ENCODE peak calls at places on chromosomes 7 and 10, in ten cellular contexts. One of them, this sample, is unnamed.

GRCh38 chr10:5971886-5972285 is 5.5 kb downstream of the IL15RA start:
- DNase-seq in renal cortical epithelial cell: no peak
- DNase-seq in NCI-H1417: no peak
- DNase-seq in GM04504: no peak
- DNase-seq in NCI-H1105: no peak
- DNase-seq in central memory CD4-positive, alpha-beta T cell: no peak
- DNase-seq in BJ: no peak
- DNase-seq in activated T-helper 1 cell treated with anti-CD3 and anti-CD28 coated beads, Interleukin-2, amount 50 U/mL, for 16 hours: no peak
- DNase-seq in tibial nerve: no peak
- DNase-seq in aorta: no peak
- DNase-seq in this sample: no peak

GRCh38 chr7:26444554-26444953 is 152.9 kb downstream of the SNX10 start:
- DNase-seq in NCI-H1417: no peak
- DNase-seq in aorta: no peak
- DNase-seq in tibial nerve: no peak
- DNase-seq in BJ: no peak
- DNase-seq in activated T-helper 1 cell treated with anti-CD3 and anti-CD28 coated beads, Interleukin-2, amount 50 U/mL, for 16 hours: no peak
- DNase-seq in NCI-H1105: no peak
- DNase-seq in GM04504: no peak
- DNase-seq in central memory CD4-positive, alpha-beta T cell: no peak
- DNase-seq in renal cortical epithelial cell: no peak
- DNase-seq in this sample: no peak

GRCh38 chr7:120869700-120870099 is 11.8 kb upstream of the TSPAN12 start:
- DNase-seq in renal cortical epithelial cell: no peak
- DNase-seq in central memory CD4-positive, alpha-beta T cell: no peak
- DNase-seq in BJ: no peak
- DNase-seq in NCI-H1105: no peak
- DNase-seq in NCI-H1417: no peak
- DNase-seq in activated T-helper 1 cell treated with anti-CD3 and anti-CD28 coated beads, Interleukin-2, amount 50 U/mL, for 16 hours: no peak
- DNase-seq in GM04504: no peak
- DNase-seq in tibial nerve: no peak
- DNase-seq in aorta: no peak
- DNase-seq in this sample: no peak

GRCh38 chr7:81457858-81458522 is 311.9 kb downstream of the HGF start:
- DNase-seq in NCI-H1417: no peak
- DNase-seq in activated T-helper 1 cell treated with anti-CD3 and anti-CD28 coated beads, Interleukin-2, amount 50 U/mL, for 16 hours: no peak
- DNase-seq in renal cortical epithelial cell: peak
- DNase-seq in GM04504: no peak
- DNase-seq in BJ: no peak
- DNase-seq in aorta: no peak
- DNase-seq in central memory CD4-positive, alpha-beta T cell: no peak
- DNase-seq in tibial nerve: no peak
- DNase-seq in NCI-H1105: peak
- DNase-seq in this sample: no peak

GRCh38 chr7:156000601-156001396 is 188.5 kb upstream of the SHH start:
- DNase-seq in NCI-H1105: no peak
- DNase-seq in renal cortical epithelial cell: no peak
- DNase-seq in BJ: no peak
- DNase-seq in tibial nerve: no peak
- DNase-seq in central memory CD4-positive, alpha-beta T cell: no peak
- DNase-seq in aorta: no peak
- DNase-seq in NCI-H1417: no peak
- DNase-seq in GM04504: no peak
- DNase-seq in activated T-helper 1 cell treated with anti-CD3 and anti-CD28 coated beads, Interleukin-2, amount 50 U/mL, for 16 hours: no peak
- DNase-seq in this sample: peak

GRCh38 chr10:31272841-31273240 is 46.2 kb upstream of the ZEB1 start:
- DNase-seq in GM04504: no peak
- DNase-seq in renal cortical epithelial cell: no peak
- DNase-seq in activated T-helper 1 cell treated with anti-CD3 and anti-CD28 coated beads, Interleukin-2, amount 50 U/mL, for 16 hours: no peak
- DNase-seq in aorta: no peak
- DNase-seq in central memory CD4-positive, alpha-beta T cell: no peak
- DNase-seq in tibial nerve: no peak
- DNase-seq in BJ: no peak
- DNase-seq in NCI-H1417: no peak
- DNase-seq in NCI-H1105: no peak
- DNase-seq in this sample: no peak

GRCh38 chr10:124703778-124704427 is 40.3 kb downstream of the FAM53B start:
- DNase-seq in renal cortical epithelial cell: no peak
- DNase-seq in NCI-H1105: no peak
- DNase-seq in activated T-helper 1 cell treated with anti-CD3 and anti-CD28 coated beads, Interleukin-2, amount 50 U/mL, for 16 hours: no peak
- DNase-seq in BJ: no peak
- DNase-seq in tibial nerve: peak
- DNase-seq in aorta: peak
- DNase-seq in GM04504: no peak
- DNase-seq in NCI-H1417: no peak
- DNase-seq in central memory CD4-positive, alpha-beta T cell: no peak
- DNase-seq in this sample: peak

GRCh38 chr10:43867667-43868361 is 219.1 kb upstream of the ZNF32 start:
- DNase-seq in activated T-helper 1 cell treated with anti-CD3 and anti-CD28 coated beads, Interleukin-2, amount 50 U/mL, for 16 hours: no peak
- DNase-seq in BJ: peak
- DNase-seq in central memory CD4-positive, alpha-beta T cell: no peak
- DNase-seq in NCI-H1417: no peak
- DNase-seq in renal cortical epithelial cell: no peak
- DNase-seq in aorta: no peak
- DNase-seq in NCI-H1105: no peak
- DNase-seq in GM04504: peak
- DNase-seq in tibial nerve: no peak
- DNase-seq in this sample: peak

GRCh38 chr10:131850490-131850880 is 50.3 kb upstream of the PPP2R2D start:
- DNase-seq in tibial nerve: no peak
- DNase-seq in aorta: no peak
- DNase-seq in GM04504: no peak
- DNase-seq in central memory CD4-positive, alpha-beta T cell: no peak
- DNase-seq in activated T-helper 1 cell treated with anti-CD3 and anti-CD28 coated beads, Interleukin-2, amount 50 U/mL, for 16 hours: no peak
- DNase-seq in NCI-H1105: no peak
- DNase-seq in renal cortical epithelial cell: no peak
- DNase-seq in BJ: no peak
- DNase-seq in NCI-H1417: no peak
- DNase-seq in this sample: no peak